ENCODE peak calls at places on chromosome 15, in five cellular contexts. C is CD4-positive, alpha-beta T cell; K is choroid plexus epithelial cell; D is lung; S is AG10803. F is an unnamed sample.

GRCh38 chr15:77866186-77866585 is 211.3 kb downstream of the TBC1D2B start:
- DNase-seq in C (no peak), K (no peak), D (no peak), S (no peak), F (no peak)

GRCh38 chr15:61634837-61635236 is 405.7 kb upstream of the RORA start:
- DNase-seq in C (no peak), K (no peak), D (no peak), S (no peak), F (no peak)

GRCh38 chr15:100725121-100726069 is 123.0 kb downstream of the ASB7 start:
- DNase-seq in C (no peak), K (peak; percentile 44), D (peak; percentile 26), S (peak; percentile 75), F (peak; percentile 3)

GRCh38 chr15:64045774-64046346 is 425 bp downstream of the DAPK2 start:
- DNase-seq in C (no peak), K (no peak), D (no peak), S (no peak), F (peak; percentile 43)

GRCh38 chr15:60648928-60649679 is 170.2 kb upstream of the ICE2 start:
- DNase-seq in C (no peak), K (no peak), D (peak; percentile 69), S (no peak), F (no peak)

GRCh38 chr15:64981812-64982431 is 7.8 kb downstream of the SPG21 start:
- DNase-seq in C (no peak), K (no peak), D (no peak), S (no peak), F (no peak)

GRCh38 chr15:58696740-58697139 is 52.8 kb downstream of the ADAM10 start:
- DNase-seq in C (no peak), K (no peak), D (no peak), S (no peak), F (no peak)

GRCh38 chr15:98896802-98897732 is 110.5 kb downstream of the PGPEP1L start:
- DNase-seq in C (no peak), K (peak; percentile 99), D (no peak), S (peak; percentile 99), F (no peak)

GRCh38 chr15:66952756-66953522 is 112.5 kb upstream of the SMAD3 start:
- DNase-seq in C (no peak), K (no peak), D (no peak), S (no peak), F (no peak)

GRCh38 chr15:73946046-73946678 is 19.9 kb downstream of the LOXL1 start:
- DNase-seq in C (no peak), K (no peak), D (no peak), S (no peak), F (no peak)

GRCh38 chr15:73942751-73943270 is 16.5 kb downstream of the LOXL1 start:
- DNase-seq in C (no peak), K (no peak), D (no peak), S (no peak), F (no peak)

GRCh38 chr15:73945109-73945508 is 18.8 kb downstream of the LOXL1 start:
- DNase-seq in C (no peak), K (no peak), D (no peak), S (no peak), F (no peak)

GRCh38 chr15:73941871-73942635 is 15.8 kb downstream of the LOXL1 start:
- DNase-seq in C (no peak), K (peak; percentile 37), D (no peak), S (no peak), F (no peak)

GRCh38 chr15:73944161-73945099 is 18.2 kb downstream of the LOXL1 start:
- DNase-seq in C (no peak), K (no peak), D (no peak), S (peak; percentile 54), F (no peak)
- TF ChIP-seq CTCF in C (no peak), K (no peak), D (no peak), S (no peak), F (no peak)

GRCh38 chr15:22885105-22885504 is 46.6 kb downstream of the NIPA2 start:
- DNase-seq in C (no peak), K (no peak), D (no peak), S (no peak), F (no peak)

GRCh38 chr15:22887157-22887951 is 48.9 kb downstream of the NIPA2 start:
- DNase-seq in C (no peak), K (peak; percentile 69), D (no peak), S (peak; percentile 78), F (no peak)

GRCh38 chr15:22881739-22882440 is 43.4 kb downstream of the NIPA2 start:
- DNase-seq in C (no peak), K (no peak), D (no peak), S (no peak), F (no peak)

GRCh38 chr15:22883196-22883595 is 44.7 kb downstream of the NIPA2 start:
- DNase-seq in C (no peak), K (no peak), D (no peak), S (no peak), F (no peak)

GRCh38 chr15:22884344-22884743 is 45.9 kb downstream of the NIPA2 start:
- DNase-seq in C (no peak), K (peak; percentile 9), D (no peak), S (no peak), F (no peak)
- TF ChIP-seq CTCF in C (no peak), K (peak; percentile 39), D (no peak), S (peak; percentile 16), F (no peak)

DNA sequence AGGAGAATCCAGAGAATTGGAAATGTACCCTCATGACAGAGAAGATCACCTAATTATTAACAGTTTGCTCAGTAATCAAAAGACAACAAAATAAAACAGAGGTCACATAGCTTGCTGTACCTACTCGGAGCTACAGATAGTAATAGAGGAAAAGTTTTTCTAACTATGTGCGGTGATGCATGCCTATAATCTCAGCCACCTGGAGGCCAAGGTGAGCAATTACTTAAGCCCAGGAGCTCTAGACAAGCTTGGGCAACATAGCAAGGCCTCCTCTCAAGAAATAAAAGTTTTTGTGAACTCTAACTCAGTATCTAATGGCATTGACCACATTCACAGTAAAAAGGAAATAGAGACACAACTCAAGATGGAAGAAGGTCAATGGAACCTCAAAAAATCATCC is 243.6 kb downstream of the ATP8B4 start:
- DNase-seq in C (no peak), K (no peak), D (no peak), S (no peak), F (no peak)
- TF ChIP-seq CTCF in C (no peak), K (peak; percentile 21), D (no peak), S (no peak), F (no peak)

DNA sequence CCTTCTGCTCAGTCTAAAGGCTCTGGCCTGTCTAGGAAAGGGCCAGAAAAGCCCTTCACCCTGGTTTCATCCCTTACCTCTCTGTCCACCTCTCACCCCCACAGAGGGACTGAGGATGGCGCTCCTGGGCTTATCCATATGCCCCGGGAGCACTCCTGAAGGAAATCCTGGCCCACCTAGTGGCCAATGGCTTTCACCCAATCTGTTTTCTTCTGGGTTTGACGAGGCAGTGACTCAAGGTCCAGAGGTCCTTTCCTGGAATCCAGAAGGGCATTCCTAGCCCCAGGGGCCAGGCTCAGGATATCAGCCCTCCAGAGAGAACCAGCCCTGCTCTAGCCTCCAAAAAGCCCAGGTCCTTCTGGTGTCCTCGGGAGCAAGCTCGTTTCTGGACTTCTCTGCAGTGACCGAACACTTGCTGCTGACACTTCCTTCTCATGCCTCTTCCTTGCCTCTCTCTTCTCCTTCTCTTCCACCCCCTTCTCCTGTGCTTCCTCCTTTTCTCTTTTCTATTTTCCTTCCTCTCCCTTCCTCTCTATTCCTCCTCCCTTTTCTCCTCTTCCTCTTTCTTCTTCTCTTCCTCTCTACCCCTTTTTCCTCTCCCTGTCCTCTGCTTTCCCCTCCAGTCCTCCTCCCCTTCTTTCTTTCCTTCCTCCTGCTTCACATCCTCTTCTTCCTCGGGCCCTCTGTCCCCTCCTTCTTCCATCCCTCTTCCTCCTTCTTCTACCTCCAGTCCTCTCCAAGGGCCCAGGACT is 59.6 kb downstream of the RHCG start:
- DNase-seq in C (no peak), K (no peak), D (no peak), S (no peak), F (no peak)
- TF ChIP-seq CTCF in C (no peak), K (no peak), D (no peak), S (no peak), F (no peak)

DNA sequence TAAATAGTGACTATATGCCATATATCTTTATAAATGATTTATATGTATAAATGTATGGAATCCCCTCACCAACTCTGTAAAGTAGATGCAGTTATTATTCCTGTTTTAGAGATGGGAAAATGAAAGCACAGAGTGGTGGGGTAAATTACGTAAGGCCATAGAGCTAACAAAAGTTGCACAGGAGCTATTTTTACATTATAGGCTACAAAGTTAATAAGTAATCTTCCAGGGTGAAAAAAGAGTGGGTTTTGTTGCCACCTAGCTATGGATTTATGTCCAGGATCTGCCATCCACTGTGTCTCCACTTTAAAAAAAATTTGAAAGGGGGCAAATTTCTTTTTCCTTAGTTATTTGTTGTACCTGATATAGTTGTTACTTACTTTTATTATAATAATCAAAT is 235.7 kb downstream of the MCTP2 start:
- DNase-seq in C (no peak), K (no peak), D (no peak), S (no peak), F (no peak)
- TF ChIP-seq CTCF in C (no peak), K (no peak), D (no peak), S (no peak), F (no peak)

GRCh38 chr15:40769310-40770146 is at the start of gene C15orf62:
- DNase-seq in C (no peak), K (peak; percentile 30), D (no peak), S (no peak), F (peak; percentile 71)

GRCh38 chr15:40766194-40766830 is 2.4 kb downstream of the GCHFR start:
- DNase-seq in C (no peak), K (no peak), D (no peak), S (no peak), F (no peak)

GRCh38 chr15:40767838-40768491 is 1.8 kb upstream of the C15orf62 start:
- DNase-seq in C (no peak), K (no peak), D (no peak), S (no peak), F (no peak)

GRCh38 chr15:40768492-40769309 is 1.1 kb upstream of the C15orf62 start:
- DNase-seq in C (no peak), K (no peak), D (no peak), S (no peak), F (peak; percentile 45)

GRCh38 chr15:40766906-40767837 is 2.6 kb upstream of the C15orf62 start:
- DNase-seq in C (no peak), K (peak; percentile 74), D (no peak), S (no peak), F (no peak)
- TF ChIP-seq CTCF in C (no peak), K (no peak), D (no peak), S (no peak), F (no peak)

F was measured in GM20000.